ENCODE peak calls at places on chromosomes 12 and 14, in seven cellular contexts. E is RPMI7951; P is hippocampal formation; D is hypothalamus; Y is transverse colon; R is stimulated activated CD8-positive, alpha-beta memory T cell treated with anti-CD3 and anti-CD28 coated beads, Interleukin-4, amount 100 ng/mL, for 24 hours; B is NCI-H774. U is an unnamed sample.

GRCh38 chr12:3119745-3120660 is 42.8 kb downstream of the TSPAN9 start:
- DNase-seq in E (peak; percentile 98), P (no peak), D (no peak), Y (no peak), R (no peak), B (no peak), U (no peak)

GRCh38 chr12:12975322-12976077 is 23.5 kb upstream of the GPRC5D start:
- DNase-seq in E (peak; percentile 66), P (peak; percentile 47), D (no peak), Y (peak; percentile 63), R (no peak), B (no peak), U (no peak)

GRCh38 chr12:109735825-109736551 is 22.4 kb downstream of the FAM222A start:
- DNase-seq in E (no peak), P (no peak), D (no peak), Y (peak; percentile 4), R (no peak), B (no peak), U (no peak)

GRCh38 chr12:88336071-88336768 is 194.1 kb downstream of the TMTC3 start:
- DNase-seq in E (peak; percentile 20), P (no peak), D (no peak), Y (no peak), R (no peak), B (no peak), U (no peak)

GRCh38 chr12:11795192-11795909 is 145.9 kb downstream of the ETV6 start:
- DNase-seq in E (no peak), P (no peak), D (no peak), Y (peak; percentile 68), R (no peak), B (no peak), U (no peak)

GRCh38 chr12:19220861-19221466 is 91.4 kb downstream of the PLEKHA5 start:
- DNase-seq in E (peak; percentile 67), P (no peak), D (no peak), Y (no peak), R (no peak), B (no peak), U (no peak)

GRCh38 chr12:54141534-54142475 is 47.0 kb downstream of the SMUG1 start:
- DNase-seq in E (peak; percentile 17), P (no peak), D (no peak), Y (no peak), R (no peak), B (no peak), U (no peak)

GRCh38 chr14:21070083-21070609 is at the start of gene ARHGEF40:
- DNase-seq in E (peak; percentile 70), P (peak; percentile 73), D (peak; percentile 67), Y (peak; percentile 69), R (no peak), B (peak; percentile 56), U (peak; percentile 34)

GRCh38 chr12:72024613-72025012 is 86.0 kb downstream of the TPH2 start:
- DNase-seq in E (no peak), P (no peak), D (no peak), Y (no peak), R (no peak), B (no peak), U (no peak)

GRCh38 chr12:58171914-58172313 is 230.5 kb downstream of the ATP23 start:
- DNase-seq in E (peak; percentile 38), P (no peak), D (no peak), Y (peak; percentile 18), R (no peak), B (no peak), U (no peak)

GRCh38 chr14:77890873-77891272 is 91.0 kb downstream of the ADCK1 start:
- DNase-seq in E (no peak), P (no peak), D (no peak), Y (no peak), R (no peak), B (no peak), U (no peak)

GRCh38 chr14:39492267-39492666 is 60.0 kb upstream of the FBXO33 start:
- DNase-seq in E (peak; percentile 60), P (no peak), D (no peak), Y (no peak), R (no peak), B (no peak), U (no peak)

GRCh38 chr14:69763761-69764510 is 3.0 kb upstream of the SRSF5 start:
- DNase-seq in E (no peak), P (no peak), D (no peak), Y (no peak), R (no peak), B (no peak), U (no peak)

GRCh38 chr14:95486875-95487668 is 29.4 kb downstream of the SYNE3 start:
- DNase-seq in E (no peak), P (no peak), D (no peak), Y (peak; percentile 62), R (no peak), B (no peak), U (peak; percentile 77)

GRCh38 chr14:68660495-68660894 is 132.4 kb downstream of the ZFP36L1 start:
- DNase-seq in E (no peak), P (no peak), D (no peak), Y (no peak), R (no peak), B (no peak), U (no peak)

GRCh38 chr12:47530050-47530449 is 175.8 kb downstream of the RPAP3 start:
- DNase-seq in E (no peak), P (no peak), D (no peak), Y (no peak), R (no peak), B (no peak), U (no peak)

GRCh38 chr12:401235-402126 is at the start of gene CCDC77:
- DNase-seq in E (peak; percentile 88), P (no peak), D (no peak), Y (peak; percentile 93), R (peak; percentile 84), B (no peak), U (peak; percentile 96)

GRCh38 chr12:43675048-43675904 is 83.3 kb downstream of the PUS7L start:
- DNase-seq in E (peak; percentile 5), P (no peak), D (no peak), Y (no peak), R (no peak), B (no peak), U (no peak)

GRCh38 chr12:91316825-91317224 is 134.2 kb upstream of the DCN start:
- DNase-seq in E (no peak), P (no peak), D (no peak), Y (no peak), R (no peak), B (no peak), U (no peak)

GRCh38 chr14:95389471-95390011 is 69.8 kb upstream of the CLMN start:
- DNase-seq in E (no peak), P (peak; percentile 2), D (no peak), Y (no peak), R (no peak), B (no peak), U (no peak)

GRCh38 chr12:46071769-46072624 is 81.6 kb upstream of the SCAF11 start:
- DNase-seq in E (peak; percentile 76), P (peak; percentile 28), D (no peak), Y (peak; percentile 83), R (peak; percentile 31), B (peak; percentile 59), U (peak; percentile 66)

GRCh38 chr12:124872068-124872719 is 8.5 kb upstream of the SCARB1 start:
- DNase-seq in E (peak; percentile 18), P (no peak), D (no peak), Y (no peak), R (no peak), B (no peak), U (no peak)

GRCh38 chr12:107594995-107595394 is 90.6 kb upstream of the PWP1 start:
- DNase-seq in E (peak; percentile 7), P (no peak), D (no peak), Y (no peak), R (no peak), B (no peak), U (no peak)

GRCh38 chr12:207804-208203 is 6.2 kb downstream of the SLC6A12 start:
- DNase-seq in E (no peak), P (no peak), D (no peak), Y (no peak), R (no peak), B (no peak), U (no peak)

GRCh38 chr14:41071351-41071750 is 535.3 kb upstream of the LRFN5 start:
- DNase-seq in E (no peak), P (no peak), D (no peak), Y (no peak), R (no peak), B (no peak), U (no peak)

GRCh38 chr12:106058256-106059182 is 80.2 kb downstream of the NUAK1 start:
- DNase-seq in E (peak; percentile 91), P (no peak), D (no peak), Y (no peak), R (no peak), B (no peak), U (no peak)

GRCh38 chr12:22658214-22658613 is 33.2 kb downstream of the ETNK1 start:
- DNase-seq in E (peak; percentile 57), P (no peak), D (no peak), Y (no peak), R (peak; percentile 4), B (no peak), U (no peak)

GRCh38 chr14:75040497-75040896 is 10.8 kb downstream of the MLH3 start:
- DNase-seq in E (no peak), P (no peak), D (no peak), Y (no peak), R (no peak), B (no peak), U (no peak)

GRCh38 chr14:96037891-96038557 is 1.1 kb upstream of the C14orf132 start:
- DNase-seq in E (peak; percentile 81), P (no peak), D (no peak), Y (peak; percentile 49), R (no peak), B (no peak), U (no peak)